ENCODE peak calls at places on chromosomes 5 and 9, in six cellular contexts. W is RWPE1, C is lung, D is A549, Z is HCT116, K is coronary artery. T is an unnamed sample.

GRCh38 chr5:68708156-68708841 is 385.5 kb upstream of the SLC30A5 start:
- DNase-seq in W (no peak), C (no peak), D (no peak), Z (no peak), K (no peak), T (no peak)

GRCh38 chr5:177083351-177083750 is 3.4 kb upstream of the FGFR4 start:
- DNase-seq in W (no peak), C (no peak), D (no peak), Z (no peak), K (no peak), T (no peak)

GRCh38 chr5:95406426-95407093 is 15.4 kb downstream of the FAM81B start:
- DNase-seq in W (no peak), C (no peak), D (no peak), Z (no peak), K (no peak), T (no peak)

GRCh38 chr9:31671011-31671410 is 713.4 kb upstream of the ACO1 start:
- DNase-seq in W (no peak), C (no peak), D (no peak), Z (no peak), K (no peak), T (no peak)

GRCh38 chr5:177605078-177605477 is 5.1 kb downstream of the B4GALT7 start:
- DNase-seq in W (no peak), C (no peak), D (no peak), Z (no peak), K (no peak), T (no peak)

GRCh38 chr9:34522091-34522887 is 501 bp downstream of the ENHO start:
- DNase-seq in W (no peak), C (no peak), D (no peak), Z (no peak), K (no peak), T (peak)

GRCh38 chr5:17455937-17456336 is 42.1 kb upstream of the TAF11L2 start:
- DNase-seq in W (no peak), C (no peak), D (no peak), Z (no peak), K (no peak), T (no peak)

GRCh38 chr5:65837139-65837538 is 89.2 kb upstream of the ERBIN start:
- DNase-seq in W (no peak), C (no peak), D (peak), Z (no peak), K (no peak), T (no peak)

GRCh38 chr5:348726-349125 is 27.2 kb downstream of the AHRR start:
- DNase-seq in W (no peak), C (no peak), D (no peak), Z (no peak), K (no peak), T (no peak)

GRCh38 chr5:77632526-77633268 is 5.8 kb downstream of the OTP start:
- DNase-seq in W (no peak), C (no peak), D (no peak), Z (no peak), K (no peak), T (no peak)

GRCh38 chr9:97411789-97412627 is at the start of gene TDRD7:
- DNase-seq in W (peak), C (peak), D (peak), Z (peak), K (peak), T (peak)

GRCh38 chr5:109917154-109917546 is 227.4 kb downstream of the MAN2A1 start:
- DNase-seq in W (no peak), C (no peak), D (no peak), Z (no peak), K (no peak), T (no peak)

GRCh38 chr5:78903936-78904335 is 81.2 kb downstream of the ARSB start:
- DNase-seq in W (no peak), C (no peak), D (no peak), Z (no peak), K (no peak), T (no peak)

GRCh38 chr9:101476576-101477208 is 41.1 kb upstream of the ALDOB start:
- DNase-seq in W (no peak), C (no peak), D (no peak), Z (no peak), K (no peak), T (no peak)

GRCh38 chr9:93161801-93162635 is 21.9 kb upstream of the WNK2 start:
- DNase-seq in W (no peak), C (no peak), D (no peak), Z (no peak), K (no peak), T (no peak)

GRCh38 chr5:57663466-57663865 is 180.9 kb upstream of the ACTBL2 start:
- DNase-seq in W (no peak), C (no peak), D (no peak), Z (no peak), K (no peak), T (no peak)

GRCh38 chr5:55680353-55680752 is 31.8 kb downstream of the SLC38A9 start:
- DNase-seq in W (no peak), C (no peak), D (no peak), Z (no peak), K (no peak), T (no peak)

GRCh38 chr5:43099615-43100014 is 21.1 kb upstream of the ZNF131 start:
- DNase-seq in W (no peak), C (no peak), D (no peak), Z (no peak), K (no peak), T (no peak)

GRCh38 chr9:112764837-112765236 is 14.3 kb downstream of the SNX30 start:
- DNase-seq in W (no peak), C (no peak), D (no peak), Z (no peak), K (no peak), T (no peak)

GRCh38 chr9:126430124-126430523 is 103.5 kb downstream of the MVB12B start:
- DNase-seq in W (no peak), C (no peak), D (no peak), Z (no peak), K (no peak), T (no peak)
- H3K27ac ChIP-seq in W (no peak), C (no peak), D (no peak), Z (no peak), K (no peak), T (peak)

GRCh38 chr9:136346927-136347465 is 16.5 kb downstream of the DNLZ start:
- DNase-seq in W (no peak), C (no peak), D (no peak), Z (no peak), K (no peak), T (no peak)

GRCh38 chr9:136343884-136344269 is 16.5 kb downstream of the GPSM1 start:
- DNase-seq in W (no peak), C (no peak), D (no peak), Z (no peak), K (no peak), T (no peak)

GRCh38 chr9:136346157-136346481 is 17.4 kb downstream of the DNLZ start:
- DNase-seq in W (no peak), C (no peak), D (no peak), Z (no peak), K (no peak), T (no peak)

GRCh38 chr9:136344544-136345280 is 17.4 kb downstream of the GPSM1 start:
- DNase-seq in W (no peak), C (no peak), D (no peak), Z (no peak), K (no peak), T (no peak)

DNA sequence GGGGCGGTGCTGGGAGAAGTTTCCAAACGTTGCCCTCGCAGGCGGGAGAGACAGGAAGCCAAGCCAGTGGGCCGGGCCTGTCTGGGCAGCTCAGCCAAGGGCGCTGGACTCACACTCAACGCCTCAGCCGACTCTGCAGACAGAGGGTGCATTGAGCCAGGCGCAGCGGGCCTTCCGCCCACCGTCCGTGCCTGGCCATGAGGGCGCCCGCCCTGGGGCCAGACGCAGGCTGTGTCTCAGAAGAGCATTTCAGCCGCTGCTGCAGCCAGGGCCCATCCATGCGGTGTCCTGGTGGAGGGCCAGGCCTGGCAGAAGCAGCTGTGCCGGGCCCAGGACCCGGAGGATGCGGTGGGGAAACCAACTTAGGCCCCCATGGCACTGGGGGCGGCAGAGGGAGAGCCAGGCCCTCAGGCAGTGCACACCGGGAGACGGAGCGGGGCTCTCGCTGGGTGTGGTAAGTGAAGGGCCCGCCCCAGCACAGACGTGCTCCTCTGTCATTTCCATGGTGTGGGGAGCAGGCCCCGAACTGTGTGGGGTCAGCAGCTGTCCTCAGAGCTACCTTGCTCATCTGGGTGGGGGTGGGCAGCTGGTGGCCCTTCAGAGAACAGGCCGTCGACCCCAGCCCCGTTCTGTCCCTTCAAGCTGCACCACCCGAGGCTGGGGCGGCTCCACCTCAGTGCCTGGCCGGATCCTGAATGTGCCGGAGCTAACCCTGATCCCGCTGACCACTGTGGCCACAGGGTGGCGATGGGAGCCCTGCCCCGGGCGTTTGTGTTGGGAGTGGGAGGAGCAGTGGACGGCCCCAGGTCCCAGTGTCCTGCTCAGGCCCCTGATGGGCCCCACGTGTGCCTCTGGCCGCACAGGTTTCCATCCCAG is 18.0 kb downstream of the DNLZ start:
- DNase-seq in W (no peak), C (peak), D (peak), Z (no peak), K (peak), T (peak)
- H3K27ac ChIP-seq in W (peak), C (peak), D (no peak), Z (peak), K (peak), T (peak)

GRCh38 chr5:14433202-14433601 is 148.4 kb upstream of the OTULINL start:
- DNase-seq in W (no peak), C (no peak), D (no peak), Z (no peak), K (no peak), T (no peak)

GRCh38 chr5:14429102-14429501 is 152.5 kb upstream of the OTULINL start:
- DNase-seq in W (no peak), C (no peak), D (no peak), Z (no peak), K (no peak), T (no peak)

GRCh38 chr5:14426521-14426920 is 155.1 kb upstream of the OTULINL start:
- DNase-seq in W (no peak), C (no peak), D (no peak), Z (no peak), K (no peak), T (no peak)

GRCh38 chr5:14428302-14429081 is 153.1 kb upstream of the OTULINL start:
- DNase-seq in W (peak), C (no peak), D (no peak), Z (no peak), K (no peak), T (no peak)

GRCh38 chr5:14429614-14430013 is 152.0 kb upstream of the OTULINL start:
- DNase-seq in W (no peak), C (no peak), D (no peak), Z (no peak), K (no peak), T (no peak)
- H3K27ac ChIP-seq in W (no peak), C (no peak), D (no peak), Z (no peak), K (no peak), T (no peak)

GRCh38 chr5:162325143-162325727 is 257.7 kb downstream of the GABRG2 start:
- DNase-seq in W (no peak), C (no peak), D (no peak), Z (no peak), K (no peak), T (no peak)
- H3K27ac ChIP-seq in W (no peak), C (no peak), D (no peak), Z (no peak), K (no peak), T (no peak)

T was measured in caudate nucleus.